ENCODE peak calls at places on chromosomes 13 and 19, in ten cellular contexts. W is IMR-90, X is heart left ventricle, D is esophagus squamous epithelium, N is NB4, U is uterus, E is prostate gland, L is tibial nerve, S is stomach, C is Peyer's patch. P is an unnamed sample.

GRCh38 chr13:59300347-59301165 is 863.2 kb downstream of the DIAPH3 start:
- DNase-seq in S (no peak), X (no peak), D (no peak), U (no peak), N (no peak), E (no peak), L (no peak), C (no peak), W (no peak), P (no peak)

GRCh38 chr19:55258476-55258827 is 365 bp downstream of the PPP6R1 start:
- DNase-seq in X (no peak), L (no peak), E (no peak), U (no peak), D (no peak), N (no peak), C (peak; percentile 39), W (no peak), S (no peak), P (no peak)

GRCh38 chr19:37160153-37160552 is 12.3 kb downstream of the ZNF585A start:
- DNase-seq in X (no peak), D (no peak), U (no peak), N (no peak), S (no peak), C (no peak), W (no peak), E (no peak), L (no peak), P (no peak)

GRCh38 chr19:40831502-40832430 is 18.5 kb downstream of the CYP2A6 start:
- DNase-seq in L (peak; percentile 52), X (no peak), E (peak; percentile 90), S (no peak), C (no peak), N (peak; percentile 88), U (peak; percentile 67), D (no peak), W (peak; percentile 97), P (peak; percentile 78)

GRCh38 chr13:110316196-110316595 is 9.1 kb downstream of the COL4A2 start:
- DNase-seq in C (no peak), X (no peak), L (no peak), E (no peak), U (no peak), D (no peak), S (no peak), W (no peak), N (no peak), P (no peak)

GRCh38 chr13:31054632-31055031 is 107.1 kb downstream of the HSPH1 start:
- DNase-seq in L (no peak), U (no peak), D (no peak), W (no peak), E (no peak), N (no peak), C (no peak), X (no peak), S (no peak), P (no peak)

GRCh38 chr13:65410791-65411190 is 1819.3 kb downstream of the PCDH9 start:
- DNase-seq in C (no peak), U (no peak), E (no peak), L (no peak), S (no peak), D (no peak), N (no peak), X (no peak), W (no peak), P (no peak)

GRCh38 chr13:47788844-47789243 is 212.2 kb downstream of the SUCLA2 start:
- DNase-seq in S (no peak), U (no peak), D (no peak), E (no peak), L (no peak), W (no peak), N (no peak), C (no peak), X (no peak), P (no peak)

GRCh38 chr13:51923983-51924539 is 62.3 kb downstream of the CCDC70 start:
- DNase-seq in N (peak; percentile 44), U (no peak), L (no peak), W (no peak), C (no peak), D (no peak), S (peak; percentile 25), X (peak; percentile 7), E (no peak), P (no peak)

GRCh38 chr19:8585894-8586750 is 8.9 kb upstream of the MYO1F start:
- DNase-seq in N (peak; percentile 91), S (peak; percentile 61), L (no peak), U (no peak), X (no peak), D (no peak), E (no peak), W (no peak), C (peak; percentile 54), P (no peak)

GRCh38 chr19:51224163-51224641 is 678 bp upstream of the CD33 start:
- DNase-seq in L (no peak), S (no peak), X (no peak), E (no peak), D (no peak), U (no peak), C (no peak), W (no peak), N (no peak), P (no peak)

GRCh38 chr19:35451278-35452096 is 3.4 kb downstream of the FFAR2 start:
- DNase-seq in U (no peak), X (no peak), S (no peak), D (no peak), L (no peak), W (no peak), E (no peak), N (no peak), C (no peak), P (no peak)

GRCh38 chr13:111912991-111913781 is 153.8 kb upstream of the SOX1 start:
- DNase-seq in S (no peak), L (no peak), E (no peak), N (no peak), X (peak; percentile 8), C (peak; percentile 8), D (no peak), W (no peak), U (no peak), P (no peak)

GRCh38 chr13:72437458-72437857 is 290.0 kb downstream of the MZT1 start:
- DNase-seq in U (no peak), S (no peak), L (no peak), D (no peak), X (no peak), E (no peak), C (no peak), N (peak; percentile 4), W (peak; percentile 63), P (no peak)
- H3K4me3 ChIP-seq in U (no peak overlapping the region), S (no peak overlapping the region), L (no peak overlapping the region), D (no peak overlapping the region), X (no peak overlapping the region), E (no peak overlapping the region), C (no peak overlapping the region), N (no peak overlapping the region), W (no peak overlapping the region), P (no peak overlapping the region)

DNA sequence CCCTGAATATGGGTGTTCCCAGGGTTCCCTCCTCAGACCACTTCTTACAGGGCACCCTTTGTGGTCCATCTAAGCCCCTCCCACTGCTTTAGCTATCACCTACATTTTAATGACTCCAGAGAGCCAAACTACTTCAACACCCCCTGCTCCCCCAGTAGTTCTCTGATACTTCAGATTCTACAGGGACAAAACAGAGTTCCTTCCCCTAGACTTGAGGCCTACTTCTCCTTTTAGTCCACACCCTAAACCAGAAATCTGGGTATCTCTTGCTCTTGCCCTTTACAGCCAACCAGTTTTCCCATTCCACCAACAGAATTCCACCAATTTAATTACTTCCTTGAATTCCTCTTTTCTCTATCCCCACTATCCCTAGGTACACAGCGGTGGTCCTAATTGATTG is 107.2 kb downstream of the KCNRG start:
- DNase-seq in L (no peak), N (peak; percentile 70), C (no peak), E (no peak), D (no peak), U (no peak), W (no peak), S (no peak), X (no peak), P (no peak)
- TF ChIP-seq CTCF in L (no peak), N (no peak), C (no peak), E (no peak), D (no peak), U (no peak), W (no peak), S (no peak), X (no peak), P (no peak)

GRCh38 chr19:48491793-48492123 is 19.9 kb downstream of the LMTK3 start:
- DNase-seq in C (no peak), L (no peak), N (no peak), U (no peak), E (no peak), D (no peak), X (peak; percentile 20), W (no peak), S (no peak), P (no peak)

GRCh38 chr19:48495391-48495790 is 16.2 kb downstream of the LMTK3 start:
- DNase-seq in D (no peak), N (peak; percentile 82), S (no peak), U (no peak), E (no peak), C (no peak), W (no peak), X (no peak), L (no peak), P (no peak)

GRCh38 chr19:48492925-48493717 is 18.5 kb downstream of the LMTK3 start:
- DNase-seq in E (peak; percentile 96), W (peak; percentile 94), U (peak; percentile 97), S (peak; percentile 98), N (peak; percentile 96), X (peak; percentile 95), C (peak; percentile 74), D (peak; percentile 96), L (peak; percentile 96), P (peak; percentile 99)

GRCh38 chr19:48490980-48491792 is 20.4 kb downstream of the LMTK3 start:
- DNase-seq in W (no peak), X (peak; percentile 39), L (no peak), E (no peak), D (no peak), U (no peak), N (peak; percentile 87), C (peak; percentile 56), S (peak; percentile 56), P (no peak)

GRCh38 chr19:48493718-48494515 is 17.7 kb downstream of the LMTK3 start:
- DNase-seq in X (no peak), W (no peak), N (no peak), C (no peak), U (no peak), D (no peak), E (no peak), S (no peak), L (no peak), P (no peak)
- TF ChIP-seq POLR2A in X (no peak), W (no peak), N (no peak), C (no peak), U (peak; percentile 10), D (no peak), E (no peak), S (no peak), L (no peak), P (no peak)

DNA sequence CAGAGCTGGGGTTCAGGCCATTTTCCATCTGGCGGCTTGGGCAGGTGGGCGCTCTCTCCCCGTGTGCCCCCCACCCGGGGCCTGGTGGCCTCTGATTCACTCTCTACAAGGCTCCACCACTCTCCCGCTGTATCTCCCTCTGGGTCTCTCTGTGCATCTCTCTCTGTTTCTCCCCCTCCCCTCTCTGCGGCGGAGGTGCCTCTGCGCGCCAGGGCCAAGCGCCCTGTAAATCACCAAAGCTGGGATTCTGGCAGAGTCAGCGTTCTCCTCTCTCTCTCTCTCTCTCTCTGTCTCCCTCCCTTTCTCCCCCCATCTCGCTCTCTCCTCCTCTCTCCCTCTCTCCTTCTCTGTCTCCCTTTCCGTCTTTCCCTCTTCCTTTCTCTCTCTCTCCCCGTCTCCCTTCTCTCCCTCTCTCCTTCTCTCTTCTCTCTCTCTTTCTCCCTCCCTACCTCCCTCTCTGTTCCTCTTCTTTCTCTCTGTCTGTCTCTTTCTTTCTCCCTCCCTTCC is 3.9 kb downstream of the NFIC start:
- DNase-seq in C (no peak), L (no peak), X (no peak), W (no peak), S (no peak), N (no peak), U (peak; percentile 72), E (no peak), D (no peak), P (no peak)
- H3K4me3 ChIP-seq in C (peak overlapping the region; percentile 72), L (peak overlapping the region; percentile 99), X (peak overlapping the region; percentile 82), W (peak overlapping the region; percentile 89), S (peak overlapping the region; percentile 82), N (no peak overlapping the region), U (peak overlapping the region; percentile 31), E (peak overlapping the region; percentile 79), D (peak overlapping the region; percentile 92), P (peak overlapping the region; percentile 5)